ENCODE peak calls at places on chromosome 1, in seven cellular contexts. One of them, this sample, is unnamed.

GRCh38 chr1:209989525-209989924 is 51.5 kb downstream of the SYT14 start:
- DNase-seq in cortex of kidney: no peak
- DNase-seq in activated T-helper 1 cell treated with Interleukin-2 at 50 U/mL for 16 hours: no peak
- DNase-seq in brain microvascular endothelial cell: no peak
- DNase-seq in cerebellar cortex: no peak
- DNase-seq in endothelial cell: no peak
- DNase-seq in Ammon's horn: no peak
- DNase-seq in this sample: no peak

GRCh38 chr1:39816431-39817090 is 27.9 kb upstream of the BMP8B start:
- DNase-seq in brain microvascular endothelial cell: peak; percentile 73
- DNase-seq in endothelial cell: peak; percentile 72
- DNase-seq in cerebellar cortex: peak; percentile 69
- DNase-seq in Ammon's horn: peak; percentile 55
- DNase-seq in activated T-helper 1 cell treated with Interleukin-2 at 50 U/mL for 16 hours: peak; percentile 43
- DNase-seq in cortex of kidney: no peak
- DNase-seq in this sample: no peak

GRCh38 chr1:43241352-43241953 is 28.3 kb upstream of the TMEM125 start:
- DNase-seq in activated T-helper 1 cell treated with Interleukin-2 at 50 U/mL for 16 hours: no peak
- DNase-seq in endothelial cell: no peak
- DNase-seq in Ammon's horn: no peak
- DNase-seq in brain microvascular endothelial cell: peak; percentile 22
- DNase-seq in cortex of kidney: no peak
- DNase-seq in cerebellar cortex: no peak
- DNase-seq in this sample: no peak

GRCh38 chr1:225481738-225482137 is 53.9 kb upstream of the LBR start:
- DNase-seq in cerebellar cortex: no peak
- DNase-seq in cortex of kidney: no peak
- DNase-seq in activated T-helper 1 cell treated with Interleukin-2 at 50 U/mL for 16 hours: no peak
- DNase-seq in endothelial cell: no peak
- DNase-seq in brain microvascular endothelial cell: no peak
- DNase-seq in Ammon's horn: no peak
- DNase-seq in this sample: no peak

GRCh38 chr1:10791117-10791951 is 5.1 kb downstream of the CASZ1 start:
- DNase-seq in cerebellar cortex: no peak
- DNase-seq in cortex of kidney: no peak
- DNase-seq in brain microvascular endothelial cell: no peak
- DNase-seq in endothelial cell: no peak
- DNase-seq in Ammon's horn: no peak
- DNase-seq in activated T-helper 1 cell treated with Interleukin-2 at 50 U/mL for 16 hours: no peak
- DNase-seq in this sample: no peak

GRCh38 chr1:201795066-201795465 is 33.9 kb upstream of the IPO9 start:
- DNase-seq in activated T-helper 1 cell treated with Interleukin-2 at 50 U/mL for 16 hours: no peak
- DNase-seq in Ammon's horn: no peak
- DNase-seq in cerebellar cortex: no peak
- DNase-seq in cortex of kidney: no peak
- DNase-seq in brain microvascular endothelial cell: peak; percentile 29
- DNase-seq in endothelial cell: no peak
- DNase-seq in this sample: no peak

GRCh38 chr1:216632980-216633379 is 90.2 kb downstream of the ESRRG start:
- DNase-seq in cerebellar cortex: peak; percentile 60
- DNase-seq in activated T-helper 1 cell treated with Interleukin-2 at 50 U/mL for 16 hours: no peak
- DNase-seq in cortex of kidney: no peak
- DNase-seq in Ammon's horn: no peak
- DNase-seq in brain microvascular endothelial cell: no peak
- DNase-seq in endothelial cell: no peak
- DNase-seq in this sample: no peak

GRCh38 chr1:218383681-218384080 is 38.5 kb downstream of the TGFB2 start:
- DNase-seq in cortex of kidney: no peak
- DNase-seq in cerebellar cortex: no peak
- DNase-seq in activated T-helper 1 cell treated with Interleukin-2 at 50 U/mL for 16 hours: no peak
- DNase-seq in Ammon's horn: no peak
- DNase-seq in brain microvascular endothelial cell: no peak
- DNase-seq in endothelial cell: no peak
- DNase-seq in this sample: no peak

GRCh38 chr1:197285526-197286217 is 17.6 kb downstream of the CRB1 start:
- DNase-seq in cortex of kidney: no peak
- DNase-seq in cerebellar cortex: no peak
- DNase-seq in brain microvascular endothelial cell: no peak
- DNase-seq in activated T-helper 1 cell treated with Interleukin-2 at 50 U/mL for 16 hours: no peak
- DNase-seq in endothelial cell: no peak
- DNase-seq in Ammon's horn: no peak
- DNase-seq in this sample: no peak

GRCh38 chr1:177423083-177423482 is 252.3 kb downstream of the BRINP2 start:
- DNase-seq in Ammon's horn: no peak
- DNase-seq in cerebellar cortex: no peak
- DNase-seq in brain microvascular endothelial cell: no peak
- DNase-seq in cortex of kidney: no peak
- DNase-seq in activated T-helper 1 cell treated with Interleukin-2 at 50 U/mL for 16 hours: no peak
- DNase-seq in endothelial cell: no peak
- DNase-seq in this sample: no peak

GRCh38 chr1:228332797-228333738 is 73.6 kb downstream of the TRIM11 start:
- DNase-seq in Ammon's horn: no peak
- DNase-seq in brain microvascular endothelial cell: no peak
- DNase-seq in endothelial cell: no peak
- DNase-seq in activated T-helper 1 cell treated with Interleukin-2 at 50 U/mL for 16 hours: no peak
- DNase-seq in cerebellar cortex: no peak
- DNase-seq in cortex of kidney: no peak
- DNase-seq in this sample: no peak

GRCh38 chr1:205810448-205811157 is 2.4 kb downstream of the SLC41A1 start:
- DNase-seq in cortex of kidney: no peak
- DNase-seq in endothelial cell: peak; percentile 25
- DNase-seq in activated T-helper 1 cell treated with Interleukin-2 at 50 U/mL for 16 hours: no peak
- DNase-seq in brain microvascular endothelial cell: peak; percentile 33
- DNase-seq in Ammon's horn: no peak
- DNase-seq in cerebellar cortex: peak; percentile 69
- DNase-seq in this sample: no peak

GRCh38 chr1:40870135-40870728 is 8.1 kb upstream of the CITED4 start:
- DNase-seq in endothelial cell: no peak
- DNase-seq in activated T-helper 1 cell treated with Interleukin-2 at 50 U/mL for 16 hours: no peak
- DNase-seq in cerebellar cortex: no peak
- DNase-seq in brain microvascular endothelial cell: no peak
- DNase-seq in Ammon's horn: no peak
- DNase-seq in cortex of kidney: no peak
- DNase-seq in this sample: no peak

GRCh38 chr1:223667484-223668182 is 2.1 kb upstream of the CAPN8 start:
- DNase-seq in brain microvascular endothelial cell: no peak
- DNase-seq in endothelial cell: no peak
- DNase-seq in activated T-helper 1 cell treated with Interleukin-2 at 50 U/mL for 16 hours: no peak
- DNase-seq in cerebellar cortex: no peak
- DNase-seq in Ammon's horn: no peak
- DNase-seq in cortex of kidney: no peak
- DNase-seq in this sample: no peak

GRCh38 chr1:21323091-21323490 is 32.8 kb upstream of the ECE1 start:
- DNase-seq in cortex of kidney: no peak
- DNase-seq in endothelial cell: peak; percentile 52
- DNase-seq in Ammon's horn: no peak
- DNase-seq in brain microvascular endothelial cell: no peak
- DNase-seq in activated T-helper 1 cell treated with Interleukin-2 at 50 U/mL for 16 hours: no peak
- DNase-seq in cerebellar cortex: no peak
- DNase-seq in this sample: no peak

GRCh38 chr1:94160811-94161210 is 39.9 kb upstream of the ABCA4 start:
- DNase-seq in cerebellar cortex: peak; percentile 82
- DNase-seq in cortex of kidney: no peak
- DNase-seq in activated T-helper 1 cell treated with Interleukin-2 at 50 U/mL for 16 hours: no peak
- DNase-seq in Ammon's horn: peak; percentile 50
- DNase-seq in endothelial cell: no peak
- DNase-seq in brain microvascular endothelial cell: peak; percentile 79
- DNase-seq in this sample: peak; percentile 46

GRCh38 chr1:211484738-211485479 is 7.1 kb downstream of the RD3 start:
- DNase-seq in brain microvascular endothelial cell: no peak
- DNase-seq in cortex of kidney: no peak
- DNase-seq in Ammon's horn: no peak
- DNase-seq in endothelial cell: no peak
- DNase-seq in cerebellar cortex: no peak
- DNase-seq in activated T-helper 1 cell treated with Interleukin-2 at 50 U/mL for 16 hours: no peak
- DNase-seq in this sample: no peak

GRCh38 chr1:153390938-153391710 is at the start of gene S100A8:
- DNase-seq in cerebellar cortex: no peak
- DNase-seq in Ammon's horn: peak; percentile 54
- DNase-seq in cortex of kidney: no peak
- DNase-seq in brain microvascular endothelial cell: no peak
- DNase-seq in endothelial cell: no peak
- DNase-seq in activated T-helper 1 cell treated with Interleukin-2 at 50 U/mL for 16 hours: no peak
- DNase-seq in this sample: no peak

GRCh38 chr1:163528710-163529348 is 207.1 kb downstream of the NUF2 start:
- DNase-seq in Ammon's horn: no peak
- DNase-seq in activated T-helper 1 cell treated with Interleukin-2 at 50 U/mL for 16 hours: no peak
- DNase-seq in cortex of kidney: no peak
- DNase-seq in endothelial cell: peak; percentile 23
- DNase-seq in cerebellar cortex: peak; percentile 5
- DNase-seq in brain microvascular endothelial cell: peak; percentile 21
- DNase-seq in this sample: no peak

GRCh38 chr1:11178021-11179015 is 10.8 kb upstream of the ANGPTL7 start:
- DNase-seq in Ammon's horn: no peak
- DNase-seq in activated T-helper 1 cell treated with Interleukin-2 at 50 U/mL for 16 hours: no peak
- DNase-seq in endothelial cell: no peak
- DNase-seq in brain microvascular endothelial cell: no peak
- DNase-seq in cortex of kidney: no peak
- DNase-seq in cerebellar cortex: peak; percentile 46
- DNase-seq in this sample: no peak

GRCh38 chr1:2543543-2544092 is 12.6 kb upstream of the TNFRSF14 start:
- DNase-seq in brain microvascular endothelial cell: no peak
- DNase-seq in Ammon's horn: peak; percentile 69
- DNase-seq in activated T-helper 1 cell treated with Interleukin-2 at 50 U/mL for 16 hours: no peak
- DNase-seq in endothelial cell: no peak
- DNase-seq in cortex of kidney: no peak
- DNase-seq in cerebellar cortex: no peak
- DNase-seq in this sample: no peak